ENCODE peak calls at places on chromosomes 5 and 9, in six cellular contexts. C, U, A, Y, G and Z are unnamed samples.

GRCh38 chr5:113389116-113389515 is 45.7 kb downstream of the TSSK1B start:
- DNase-seq in C (no peak), U (no peak), A (no peak), Y (no peak), G (no peak), Z (no peak)

GRCh38 chr9:20269620-20270019 is 352.7 kb downstream of the MLLT3 start:
- DNase-seq in C (no peak), U (no peak), A (no peak), Y (no peak), G (no peak), Z (no peak)

GRCh38 chr9:211036-211435 is 3.6 kb upstream of the DOCK8 start:
- DNase-seq in C (no peak), U (no peak), A (no peak), Y (no peak), G (no peak), Z (no peak)

GRCh38 chr9:106961623-106962022 is 98.7 kb downstream of the ZNF462 start:
- DNase-seq in C (no peak), U (no peak), A (no peak), Y (no peak), G (no peak), Z (no peak)

GRCh38 chr9:132350861-132351315 is 3.9 kb downstream of the SETX start:
- DNase-seq in C (no peak), U (no peak), A (no peak), Y (no peak), G (no peak), Z (no peak)

GRCh38 chr9:447230-448025 is 232.8 kb downstream of the DOCK8 start:
- DNase-seq in C (no peak), U (peak; percentile 55), A (no peak), Y (peak; percentile 44), G (no peak), Z (no peak)

GRCh38 chr9:33139421-33140228 is 27.5 kb downstream of the B4GALT1 start:
- DNase-seq in C (no peak), U (no peak), A (peak; percentile 43), Y (peak; percentile 62), G (no peak), Z (peak; percentile 60)

GRCh38 chr9:106707722-106708121 is 155.2 kb upstream of the ZNF462 start:
- DNase-seq in C (no peak), U (no peak), A (no peak), Y (no peak), G (no peak), Z (no peak)

GRCh38 chr5:28249771-28250415 is 1211.5 kb upstream of the CDH9 start:
- DNase-seq in C (no peak), U (no peak), A (no peak), Y (no peak), G (no peak), Z (no peak)

GRCh38 chr5:109161914-109162683 is 247.7 kb downstream of the PJA2 start:
- DNase-seq in C (no peak), U (no peak), A (no peak), Y (no peak), G (no peak), Z (no peak)

GRCh38 chr5:136364307-136364706 is 1.0 kb downstream of the TRPC7 start:
- DNase-seq in C (no peak), U (peak; percentile 10), A (no peak), Y (no peak), G (no peak), Z (no peak)

GRCh38 chr9:5269249-5269715 is 35.2 kb downstream of the RLN2 start:
- DNase-seq in C (no peak), U (no peak), A (no peak), Y (no peak), G (no peak), Z (no peak)

GRCh38 chr5:132260714-132261615 is 3.5 kb downstream of the PDLIM4 start:
- DNase-seq in C (no peak), U (no peak), A (peak; percentile 76), Y (peak; percentile 46), G (peak; percentile 49), Z (peak; percentile 75)

GRCh38 chr9:10921671-10922070 is 308.9 kb upstream of the PTPRD start:
- DNase-seq in C (no peak), U (no peak), A (no peak), Y (no peak), G (no peak), Z (no peak)

GRCh38 chr5:154044099-154044498 is 5.3 kb downstream of the MFAP3 start:
- DNase-seq in C (no peak), U (no peak), A (no peak), Y (no peak), G (no peak), Z (no peak)

GRCh38 chr9:77752566-77752965 is 104.4 kb upstream of the GNA14 start:
- DNase-seq in C (no peak), U (no peak), A (no peak), Y (no peak), G (no peak), Z (no peak)

GRCh38 chr9:130445268-130445983 is 665 bp downstream of the ASS1 start:
- DNase-seq in C (no peak), U (peak; percentile 56), A (peak; percentile 58), Y (peak; percentile 78), G (peak; percentile 86), Z (no peak)

GRCh38 chr9:114591206-114591853 is 3.8 kb downstream of the ATP6V1G1 start:
- DNase-seq in C (no peak), U (no peak), A (no peak), Y (no peak), G (no peak), Z (no peak)
- TF ChIP-seq POLR2A in C (no peak), U (no peak), A (no peak), Y (no peak), G (no peak), Z (no peak)

GRCh38 chr5:110817437-110817836 is 78.6 kb downstream of the SLC25A46 start:
- DNase-seq in C (no peak), U (no peak), A (no peak), Y (no peak), G (no peak), Z (no peak)
- H3K4me3 ChIP-seq in C (no peak overlapping the region), U (no peak overlapping the region), A (no peak overlapping the region), Y (no peak overlapping the region), G (no peak overlapping the region), Z (no peak overlapping the region)

GRCh38 chr5:149149942-149150341 is 8.6 kb downstream of the ABLIM3 start:
- DNase-seq in C (no peak), U (no peak), A (no peak), Y (no peak), G (no peak), Z (no peak)
- TF ChIP-seq POLR2A in C (no peak), U (no peak), A (no peak), Y (no peak), G (no peak), Z (no peak)

GRCh38 chr5:42808888-42809611 is 2.6 kb downstream of the SELENOP start:
- DNase-seq in C (no peak), U (no peak), A (no peak), Y (no peak), G (no peak), Z (no peak)
- H3K4me3 ChIP-seq in C (peak overlapping the region; percentile 1), U (no peak overlapping the region), A (no peak overlapping the region), Y (peak overlapping the region; percentile 35), G (peak overlapping the region; percentile 59), Z (peak overlapping the region; percentile 43)

DNA sequence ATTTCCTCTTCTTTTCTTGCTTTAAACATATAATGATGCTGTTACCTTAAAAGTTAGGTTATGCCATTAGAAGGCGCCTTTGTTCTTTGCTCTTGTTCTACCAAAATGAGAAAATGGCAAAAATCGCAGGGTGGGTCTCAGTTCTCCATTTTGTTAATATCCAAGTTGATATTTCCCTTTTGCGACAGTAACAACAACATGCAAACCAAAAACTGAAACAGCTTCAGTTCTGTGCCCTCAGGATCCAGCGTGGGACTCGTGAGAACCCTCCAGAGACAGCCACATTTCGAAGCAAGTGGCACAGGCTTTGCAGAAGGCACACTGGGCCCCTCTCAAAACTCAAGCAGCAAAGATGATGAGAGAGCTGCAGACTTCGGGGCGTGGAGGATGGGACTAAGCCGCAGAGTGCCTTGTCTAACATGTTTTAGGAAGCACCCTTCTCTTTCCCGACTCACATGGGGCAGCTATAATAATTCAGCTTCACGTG is 33.0 kb upstream of the LCP2 start:
- DNase-seq in C (no peak), U (no peak), A (no peak), Y (no peak), G (no peak), Z (no peak)
- TF ChIP-seq POLR2A in C (no peak), U (no peak), A (no peak), Y (no peak), G (no peak), Z (no peak)

GRCh38 chr9:127330501-127330900 is 65.9 kb downstream of the GARNL3 start:
- DNase-seq in C (no peak), U (no peak), A (no peak), Y (no peak), G (no peak), Z (no peak)
- H3K4me3 ChIP-seq in C (no peak overlapping the region), U (no peak overlapping the region), A (no peak overlapping the region), Y (no peak overlapping the region), G (no peak overlapping the region), Z (no peak overlapping the region)

GRCh38 chr5:149452007-149452664 is 73.0 kb upstream of the IL17B start:
- DNase-seq in C (no peak), U (no peak), A (peak; percentile 46), Y (peak; percentile 82), G (peak; percentile 84), Z (no peak)
- TF ChIP-seq POLR2A in C (no peak), U (no peak), A (no peak), Y (peak; percentile 53), G (peak; percentile 71), Z (peak; percentile 16)

GRCh38 chr9:82073551-82073950 is 85.0 kb downstream of the SPATA31D1 start:
- DNase-seq in C (no peak), U (no peak), A (no peak), Y (no peak), G (no peak), Z (no peak)

DNA sequence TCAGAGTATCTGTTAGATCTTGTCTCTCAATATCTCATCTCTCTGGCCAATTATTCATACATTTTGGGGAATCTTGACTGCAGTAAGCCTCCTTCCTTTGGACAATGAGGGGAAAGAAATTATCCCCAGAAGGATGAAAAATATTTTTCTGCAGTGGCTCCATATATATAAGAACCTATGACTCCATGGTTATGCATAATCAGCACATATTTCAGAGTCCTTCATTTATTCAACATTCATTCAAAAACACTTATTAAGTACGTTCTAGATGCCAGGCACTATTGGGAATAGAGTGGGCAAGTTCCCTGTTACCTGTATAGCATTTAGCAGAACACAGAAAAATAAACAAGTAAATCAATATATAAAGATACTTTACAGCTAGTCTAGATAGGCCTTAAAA is 85.6 kb downstream of the SPATA31D1 start:
- DNase-seq in C (no peak), U (no peak), A (no peak), Y (no peak), G (no peak), Z (no peak)
- H3K4me3 ChIP-seq in C (no peak overlapping the region), U (no peak overlapping the region), A (no peak overlapping the region), Y (no peak overlapping the region), G (no peak overlapping the region), Z (no peak overlapping the region)

DNA sequence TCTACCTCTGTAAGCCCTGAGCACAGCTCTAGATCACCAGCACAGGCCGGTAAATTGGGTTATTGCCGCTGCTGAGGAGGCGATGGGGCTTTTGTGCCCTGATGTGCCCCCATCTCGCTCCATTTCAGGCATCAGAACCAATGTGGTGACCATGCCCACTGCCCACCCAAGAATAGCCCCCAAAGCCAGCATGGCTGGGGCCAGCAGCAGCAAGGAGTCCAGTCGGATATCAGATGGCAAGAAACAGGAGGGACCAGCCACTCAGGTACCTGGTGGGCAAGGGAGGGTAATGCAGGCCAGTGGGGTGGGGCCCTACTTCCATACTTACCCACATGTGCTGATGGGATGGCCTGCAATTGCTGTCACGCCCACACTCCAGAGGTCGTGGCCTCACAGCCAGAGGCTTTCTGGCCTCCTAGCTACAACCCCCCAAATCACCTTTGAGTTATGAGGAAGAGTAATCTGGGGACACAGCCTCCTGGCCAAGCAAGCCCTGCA is 22.9 kb downstream of the CD74 start:
- DNase-seq in C (no peak), U (peak; percentile 40), A (no peak), Y (no peak), G (no peak), Z (no peak)
- TF ChIP-seq POLR2A in C (no peak), U (no peak), A (no peak), Y (no peak), G (no peak), Z (no peak)